ENCODE peak calls at places on chromosomes 12 and 14, in six cellular contexts. K, R, A, C, G and V are unnamed samples.

GRCh38 chr12:39102474-39103209 is 197.3 kb upstream of the CPNE8 start:
- DNase-seq in R (no peak), C (no peak), G (no peak), K (no peak), A (no peak), V (peak; percentile 12)

GRCh38 chr14:77243853-77244252 is 27.2 kb downstream of the NGB start:
- DNase-seq in G (no peak), K (no peak), R (no peak), A (no peak), C (no peak), V (no peak)

GRCh38 chr12:56522486-56523193 is 1.0 kb downstream of the RBMS2 start:
- DNase-seq in R (no peak), C (no peak), A (peak; percentile 39), K (peak; percentile 69), G (no peak), V (no peak)

GRCh38 chr12:42779186-42779859 is 189.8 kb upstream of the PRICKLE1 start:
- DNase-seq in K (no peak), G (no peak), A (peak; percentile 81), C (no peak), R (no peak), V (no peak)

GRCh38 chr14:94011795-94012194 is 14.3 kb upstream of the OTUB2 start:
- DNase-seq in R (no peak), K (no peak), G (no peak), A (peak; percentile 55), C (no peak), V (no peak)

GRCh38 chr12:131944601-131945251 is 5.0 kb upstream of the EP400 start:
- DNase-seq in R (no peak), A (no peak), K (no peak), G (no peak), C (no peak), V (no peak)

GRCh38 chr12:2027379-2027778 is 23.1 kb upstream of the DCP1B start:
- DNase-seq in K (no peak), G (no peak), C (no peak), R (no peak), A (peak; percentile 8), V (no peak)

GRCh38 chr14:35632276-35633071 is 98.5 kb downstream of the INSM2 start:
- DNase-seq in G (no peak), R (peak; percentile 14), A (peak; percentile 21), C (no peak), K (no peak), V (peak; percentile 24)

GRCh38 chr14:89586258-89587127 is 169.5 kb upstream of the FOXN3 start:
- DNase-seq in K (no peak), G (no peak), A (no peak), R (no peak), C (no peak), V (no peak)

GRCh38 chr12:119578112-119578511 is 15.5 kb upstream of the TMEM233 start:
- DNase-seq in A (no peak), R (no peak), C (no peak), K (no peak), G (no peak), V (no peak)

GRCh38 chr12:121114019-121114639 is 18.5 kb upstream of the P2RX7 start:
- DNase-seq in K (no peak), R (no peak), G (no peak), A (no peak), C (no peak), V (no peak)